ENCODE peak calls at places on chromosomes 3 and 15, in eight cellular contexts. M is CD8-positive, alpha-beta T cell; F is lung; S is Panc1; Q is heart left ventricle; K is effector memory CD4-positive, alpha-beta T cell; Z is uterus; J is fibroblast of lung. E is an unnamed sample.

GRCh38 chr3:14523792-14524191 is 16.4 kb downstream of the GRIP2 start:
- DNase-seq in M (no peak), F (no peak), S (no peak), Q (no peak), K (no peak), Z (no peak), J (peak; percentile 21), E (no peak)

GRCh38 chr3:88033088-88033487 is 25.7 kb downstream of the CGGBP1 start:
- DNase-seq in M (no peak), F (no peak), S (no peak), Q (no peak), K (no peak), Z (no peak), J (no peak), E (no peak)

GRCh38 chr3:64104691-64105101 is 81.4 kb upstream of the PSMD6 start:
- DNase-seq in M (no peak), F (no peak), S (no peak), Q (no peak), K (no peak), Z (no peak), J (peak; percentile 77), E (no peak)

GRCh38 chr3:115523467-115523866 is 99.8 kb upstream of the GAP43 start:
- DNase-seq in M (no peak), F (no peak), S (no peak), Q (no peak), K (no peak), Z (no peak), J (no peak), E (no peak)

GRCh38 chr3:141050913-141051632 is at the start of gene SPSB4:
- DNase-seq in M (no peak), F (peak; percentile 34), S (no peak), Q (peak; percentile 88), K (no peak), Z (no peak), J (peak; percentile 68), E (peak; percentile 20)

GRCh38 chr15:52199271-52199670 is 8.1 kb upstream of the GNB5 start:
- DNase-seq in M (no peak), F (no peak), S (no peak), Q (no peak), K (no peak), Z (no peak), J (no peak), E (no peak)

GRCh38 chr3:47414666-47415587 is 34.1 kb downstream of the PTPN23 start:
- DNase-seq in M (no peak), F (no peak), S (no peak), Q (no peak), K (no peak), Z (no peak), J (no peak), E (no peak)

GRCh38 chr3:32640939-32641725 is 43.9 kb upstream of the CNOT10 start:
- DNase-seq in M (no peak), F (peak; percentile 35), S (no peak), Q (peak; percentile 78), K (no peak), Z (no peak), J (no peak), E (no peak)

GRCh38 chr15:55281517-55282227 is 7.9 kb downstream of the RAB27A start:
- DNase-seq in M (no peak), F (no peak), S (no peak), Q (no peak), K (no peak), Z (no peak), J (no peak), E (no peak)

DNA sequence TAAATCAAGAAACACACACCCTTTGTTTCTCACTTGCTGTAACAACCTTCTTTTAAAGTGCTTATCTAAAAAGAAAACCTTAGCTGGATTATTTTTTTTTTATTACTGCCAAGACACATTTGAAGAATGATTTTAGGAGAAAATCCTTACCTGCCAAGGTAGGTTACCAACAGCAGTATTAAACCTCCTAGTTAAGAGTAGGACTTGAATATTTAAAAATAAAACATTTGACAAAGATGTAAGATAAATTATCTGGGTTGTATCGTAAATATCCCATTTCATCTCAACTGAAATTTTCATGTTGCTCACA is 192.1 kb downstream of the PDZRN3 start:
- DNase-seq in M (no peak), F (no peak), S (no peak), Q (no peak), K (no peak), Z (no peak), J (no peak), E (no peak)
- H3K4me3 ChIP-seq in M (no peak overlapping the region), F (no peak overlapping the region), S (no peak overlapping the region), Q (no peak overlapping the region), K (no peak overlapping the region), Z (no peak overlapping the region), J (no peak overlapping the region), E (no peak overlapping the region)

GRCh38 chr3:172659246-172660002 is 51.4 kb downstream of the NCEH1 start:
- DNase-seq in M (no peak), F (no peak), S (peak; percentile 75), Q (no peak), K (no peak), Z (no peak), J (no peak), E (no peak)

GRCh38 chr3:172656602-172657001 is 54.3 kb downstream of the NCEH1 start:
- DNase-seq in M (no peak), F (no peak), S (no peak), Q (no peak), K (no peak), Z (no peak), J (no peak), E (no peak)

GRCh38 chr3:172655388-172655787 is 55.5 kb downstream of the NCEH1 start:
- DNase-seq in M (no peak), F (no peak), S (no peak), Q (no peak), K (no peak), Z (no peak), J (no peak), E (no peak)

GRCh38 chr3:172654470-172654869 is 56.4 kb downstream of the NCEH1 start:
- DNase-seq in M (no peak), F (no peak), S (no peak), Q (no peak), K (no peak), Z (no peak), J (no peak), E (no peak)

GRCh38 chr3:172658344-172659245 is 52.3 kb downstream of the NCEH1 start:
- DNase-seq in M (no peak), F (no peak), S (peak; percentile 99), Q (no peak), K (no peak), Z (no peak), J (peak; percentile 99), E (no peak)
- H3K27ac ChIP-seq in M (no peak overlapping the region), F (peak overlapping the region; percentile 72), S (peak overlapping the region; percentile 87), Q (peak overlapping the region; percentile 51), K (no peak overlapping the region), Z (no peak overlapping the region), J (peak overlapping the region; percentile 75), E (no peak overlapping the region)

GRCh38 chr15:99386429-99386828 is 135.1 kb downstream of the LRRC28 start:
- DNase-seq in M (no peak), F (no peak), S (no peak), Q (no peak), K (no peak), Z (no peak), J (no peak), E (no peak)

GRCh38 chr15:99384992-99385669 is 133.8 kb downstream of the LRRC28 start:
- DNase-seq in M (no peak), F (no peak), S (no peak), Q (no peak), K (no peak), Z (no peak), J (no peak), E (no peak)

GRCh38 chr15:99387769-99388168 is 136.5 kb downstream of the LRRC28 start:
- DNase-seq in M (no peak), F (no peak), S (no peak), Q (no peak), K (no peak), Z (no peak), J (no peak), E (no peak)

GRCh38 chr15:99390667-99391066 is 139.4 kb downstream of the LRRC28 start:
- DNase-seq in M (no peak), F (no peak), S (no peak), Q (no peak), K (no peak), Z (no peak), J (no peak), E (no peak)

DNA sequence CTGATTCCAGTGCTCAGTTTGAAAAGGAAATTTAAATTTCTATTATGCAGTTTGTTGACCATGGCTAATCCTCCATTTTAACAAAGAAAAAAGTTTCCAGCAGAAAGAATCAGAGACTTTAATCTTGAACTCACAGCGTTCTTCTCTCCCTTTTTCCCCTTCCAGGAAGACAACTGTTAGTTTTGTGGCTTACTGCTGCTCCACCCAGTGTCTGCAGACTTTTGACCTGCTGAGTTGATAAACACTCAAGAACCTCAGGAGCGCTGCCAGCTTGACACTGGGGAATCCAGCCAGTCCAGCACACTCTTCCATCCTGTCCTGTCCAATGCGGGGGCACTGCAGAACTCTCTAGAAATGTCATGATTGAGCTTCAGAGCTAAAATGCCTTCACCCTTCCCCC is 134.6 kb downstream of the LRRC28 start:
- DNase-seq in M (no peak), F (peak; percentile 56), S (no peak), Q (peak; percentile 85), K (no peak), Z (peak; percentile 77), J (peak; percentile 68), E (no peak)
- H3K9me3 ChIP-seq in M (no peaks in the 10 kb centered on the region), F (no peaks in the 10 kb centered on the region), S (no peaks in the 10 kb centered on the region), Q (no peaks in the 10 kb centered on the region), K (no peaks in the 10 kb centered on the region), Z (no peaks in the 10 kb centered on the region), J (no peaks in the 10 kb centered on the region), E (no peaks in the 10 kb centered on the region)

GRCh38 chr3:183553263-183554026 is 2.1 kb downstream of the KLHL6 start:
- DNase-seq in M (no peak), F (no peak), S (no peak), Q (no peak), K (no peak), Z (no peak), J (no peak), E (no peak)
- H3K4me3 ChIP-seq in M (peak overlapping the region; percentile 48), F (no peak overlapping the region), S (no peak overlapping the region), Q (peak overlapping the region; percentile 53), K (peak overlapping the region; percentile 52), Z (no peak overlapping the region), J (no peak overlapping the region), E (peak overlapping the region; percentile 51)

DNA sequence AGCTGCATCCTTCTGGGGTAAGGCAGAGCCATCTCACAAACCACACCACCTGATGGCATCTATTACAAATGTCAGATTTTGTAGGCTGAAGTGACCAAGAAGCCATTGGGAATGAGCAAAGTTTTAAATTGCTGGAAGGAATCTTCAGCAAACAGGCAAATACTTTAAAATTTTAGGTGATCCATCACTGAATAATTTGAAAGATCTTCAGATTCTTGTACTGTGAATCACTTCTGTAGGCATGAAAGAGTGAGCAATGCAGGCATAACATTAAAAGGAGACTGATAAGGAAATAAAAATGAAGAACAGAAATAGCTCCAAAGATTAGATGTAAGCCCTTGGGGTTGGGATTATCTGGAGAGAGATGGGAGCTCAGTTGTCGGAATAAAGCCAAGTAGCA is 36.0 kb upstream of the ALDH1L1 start:
- DNase-seq in M (no peak), F (no peak), S (no peak), Q (no peak), K (no peak), Z (no peak), J (peak; percentile 75), E (no peak)
- H3K27ac ChIP-seq in M (no peak overlapping the region), F (no peak overlapping the region), S (no peak overlapping the region), Q (no peak overlapping the region), K (no peak overlapping the region), Z (no peak overlapping the region), J (no peak overlapping the region), E (no peak overlapping the region)

E was measured in thoracic aorta.